ENCODE peak calls at places on chromosomes 7 and 10, in ten cellular contexts. S, J, N, M, B, Q, T, Y, O and K are unnamed samples.

GRCh38 chr10:75399461-75400162 is 2.0 kb downstream of the ZNF503 start:
- DNase-seq in S (peak), J (peak), N (peak), M (peak), B (peak), Q (peak), T (peak), Y (peak), O (peak), K (no peak)

GRCh38 chr10:31618541-31619291 is 299.7 kb downstream of the ZEB1 start:
- DNase-seq in S (no peak), J (peak), N (no peak), M (no peak), B (peak), Q (no peak), T (peak), Y (no peak), O (no peak), K (no peak)

GRCh38 chr10:107686095-107686494 is 521.6 kb upstream of the SORCS1 start:
- DNase-seq in S (no peak), J (no peak), N (peak), M (peak), B (peak), Q (no peak), T (no peak), Y (no peak), O (no peak), K (no peak)

GRCh38 chr7:96562966-96563365 is 146.7 kb downstream of the SEM1 start:
- DNase-seq in S (no peak), J (no peak), N (no peak), M (no peak), B (no peak), Q (no peak), T (no peak), Y (no peak), O (no peak), K (no peak)

GRCh38 chr10:75956624-75957023 is 525.2 kb downstream of the LRMDA start:
- DNase-seq in S (peak), J (peak), N (no peak), M (peak), B (no peak), Q (no peak), T (peak), Y (no peak), O (peak), K (no peak)

GRCh38 chr7:47763063-47763974 is 181.4 kb upstream of the TNS3 start:
- DNase-seq in S (peak), J (peak), N (no peak), M (no peak), B (peak), Q (peak), T (peak), Y (peak), O (peak), K (no peak)

GRCh38 chr7:116709336-116709735 is 37.3 kb downstream of the MET start:
- DNase-seq in S (no peak), J (no peak), N (no peak), M (no peak), B (no peak), Q (no peak), T (no peak), Y (no peak), O (no peak), K (no peak)

GRCh38 chr7:20435305-20435704 is 104.6 kb downstream of the ITGB8 start:
- DNase-seq in S (no peak), J (no peak), N (peak), M (no peak), B (peak), Q (no peak), T (no peak), Y (no peak), O (no peak), K (no peak)

GRCh38 chr7:99254390-99254789 is 18.2 kb upstream of the MYH16 start:
- DNase-seq in S (no peak), J (no peak), N (no peak), M (no peak), B (no peak), Q (no peak), T (no peak), Y (no peak), O (no peak), K (no peak)

GRCh38 chr10:75926763-75927162 is 495.3 kb downstream of the LRMDA start:
- DNase-seq in S (no peak), J (no peak), N (no peak), M (no peak), B (no peak), Q (no peak), T (peak), Y (no peak), O (no peak), K (no peak)

GRCh38 chr10:67837519-67838314 is at the start of gene DNAJC12:
- DNase-seq in S (peak), J (peak), N (no peak), M (peak), B (no peak), Q (peak), T (peak), Y (peak), O (peak), K (peak)

GRCh38 chr7:142854505-142855400 is at the start of gene EPHB6:
- DNase-seq in S (peak), J (peak), N (peak), M (peak), B (peak), Q (peak), T (peak), Y (peak), O (peak), K (no peak)
- TF ChIP-seq CTCF in S (no peak), J (no peak), N (no peak), M (no peak), B (no peak), Q (no peak), T (no peak), Y (no peak), O (no peak), K (no peak)

DNA sequence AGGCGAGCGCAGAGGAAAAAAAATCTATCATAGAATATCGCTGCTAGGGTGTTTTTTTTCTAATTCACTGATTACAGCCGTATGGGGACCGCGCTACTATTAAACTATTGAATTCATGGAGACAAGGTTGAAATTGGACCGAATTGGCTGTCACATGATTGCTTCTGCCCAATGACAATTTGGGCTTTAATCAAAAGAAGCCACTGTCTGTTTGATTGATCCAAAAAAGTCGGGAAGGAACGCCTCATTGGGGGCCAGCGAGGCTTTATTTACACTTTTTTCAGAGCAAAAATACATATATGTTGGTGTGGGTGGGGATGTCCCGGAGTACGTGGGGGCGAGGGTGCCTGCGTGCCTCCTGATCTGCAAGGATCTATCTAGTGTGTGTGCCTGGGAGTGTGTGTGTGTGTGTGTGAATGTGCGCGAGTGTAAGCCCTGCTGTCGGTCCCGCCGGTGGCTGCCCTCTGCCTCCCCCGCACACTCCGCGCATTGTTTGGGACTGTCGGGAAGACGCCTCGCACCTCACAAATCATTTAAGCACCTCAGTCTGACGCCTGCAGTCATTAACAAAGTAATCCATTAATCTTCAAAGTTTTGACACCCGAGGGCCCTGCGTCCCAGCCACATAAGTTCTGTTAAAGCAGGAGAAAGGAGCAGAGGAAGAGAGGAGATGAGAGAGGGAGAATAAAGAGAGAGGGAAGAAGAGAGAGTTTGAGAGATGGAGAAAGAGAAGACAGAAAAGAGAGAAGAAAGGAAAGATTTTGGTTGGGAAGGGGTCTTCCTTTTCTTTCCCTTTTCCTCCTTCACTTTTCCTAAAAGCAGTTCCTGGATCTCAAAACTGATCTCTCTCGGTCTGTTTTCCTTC is at the start of gene HOXA2:
- DNase-seq in S (no peak), J (no peak), N (no peak), M (no peak), B (no peak), Q (no peak), T (peak), Y (no peak), O (no peak), K (no peak)
- H3K4me3 ChIP-seq in S (no peak), J (no peak), N (no peak), M (no peak), B (peak), Q (no peak), T (peak), Y (no peak), O (no peak), K (no peak)

GRCh38 chr7:146768941-146769340 is 652.3 kb downstream of the CNTNAP2 start:
- DNase-seq in S (no peak), J (no peak), N (no peak), M (no peak), B (no peak), Q (no peak), T (no peak), Y (no peak), O (no peak), K (no peak)

DNA sequence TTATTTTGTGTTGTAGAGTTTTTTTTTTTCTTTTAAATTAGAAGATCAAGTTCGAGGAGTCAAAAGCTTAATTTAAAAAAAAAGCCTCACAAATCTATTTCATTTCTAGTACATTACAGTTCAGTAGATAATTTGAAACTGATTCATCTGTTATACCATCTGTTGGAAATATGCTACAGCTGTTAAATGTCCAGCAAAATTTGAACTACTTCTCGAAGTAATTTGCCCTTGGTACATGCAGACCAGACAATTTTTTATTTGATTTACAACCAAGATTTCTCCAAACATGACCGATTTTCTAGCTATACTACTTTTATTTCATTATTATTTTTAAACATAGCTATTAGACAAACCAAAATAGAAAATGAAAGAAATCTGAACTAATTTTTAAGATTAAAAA is 647.9 kb downstream of the CNTNAP2 start:
- DNase-seq in S (no peak), J (no peak), N (no peak), M (no peak), B (no peak), Q (no peak), T (no peak), Y (no peak), O (no peak), K (no peak)
- TF ChIP-seq CTCF in S (no peak), J (no peak), N (no peak), M (no peak), B (no peak), Q (no peak), T (no peak), Y (no peak), O (no peak), K (no peak)

DNA sequence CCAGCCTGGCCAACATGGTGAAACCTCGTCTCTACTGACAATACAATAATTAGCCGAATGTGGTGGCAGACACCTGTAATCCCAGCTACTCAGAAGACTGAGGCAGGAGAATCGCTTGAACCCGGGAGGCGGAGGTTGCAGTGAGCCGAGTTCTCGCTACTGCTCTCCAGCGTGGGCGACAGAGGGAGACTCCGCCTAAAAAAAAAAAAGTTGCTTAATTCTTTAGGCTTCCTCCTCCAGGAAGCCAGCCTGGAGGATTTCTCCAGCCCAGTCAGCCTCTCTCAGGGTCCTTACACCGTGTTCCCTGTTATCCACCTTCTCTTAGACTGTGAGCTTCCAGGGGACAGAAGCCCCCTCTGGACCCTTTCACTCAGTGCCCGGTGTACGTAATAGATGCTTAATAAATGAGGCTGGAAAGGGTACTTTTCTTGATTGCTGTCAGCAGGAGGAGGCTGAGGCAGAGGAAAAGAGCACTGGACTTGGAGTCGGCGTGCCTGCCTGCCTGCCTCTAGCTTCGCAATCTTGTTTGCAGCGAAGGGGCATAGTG is 16.4 kb upstream of the NODAL start:
- DNase-seq in S (no peak), J (no peak), N (no peak), M (no peak), B (no peak), Q (no peak), T (no peak), Y (no peak), O (no peak), K (no peak)
- H3K4me3 ChIP-seq in S (peak), J (no peak), N (no peak), M (no peak), B (peak), Q (no peak), T (no peak), Y (no peak), O (no peak), K (no peak)

GRCh38 chr10:90062786-90063185 is 361.4 kb downstream of the KIF20B start:
- DNase-seq in S (no peak), J (peak), N (no peak), M (no peak), B (no peak), Q (no peak), T (peak), Y (no peak), O (no peak), K (no peak)
- TF ChIP-seq CTCF in S (no peak), J (no peak), N (no peak), M (no peak), B (no peak), Q (no peak), T (no peak), Y (no peak), O (no peak), K (no peak)

GRCh38 chr7:2645274-2645868 is 13.6 kb downstream of the TTYH3 start:
- DNase-seq in S (no peak), J (peak), N (no peak), M (peak), B (no peak), Q (no peak), T (no peak), Y (peak), O (no peak), K (no peak)
- H3K4me3 ChIP-seq in S (no peak), J (no peak), N (no peak), M (no peak), B (no peak), Q (no peak), T (no peak), Y (no peak), O (no peak), K (no peak)

DNA sequence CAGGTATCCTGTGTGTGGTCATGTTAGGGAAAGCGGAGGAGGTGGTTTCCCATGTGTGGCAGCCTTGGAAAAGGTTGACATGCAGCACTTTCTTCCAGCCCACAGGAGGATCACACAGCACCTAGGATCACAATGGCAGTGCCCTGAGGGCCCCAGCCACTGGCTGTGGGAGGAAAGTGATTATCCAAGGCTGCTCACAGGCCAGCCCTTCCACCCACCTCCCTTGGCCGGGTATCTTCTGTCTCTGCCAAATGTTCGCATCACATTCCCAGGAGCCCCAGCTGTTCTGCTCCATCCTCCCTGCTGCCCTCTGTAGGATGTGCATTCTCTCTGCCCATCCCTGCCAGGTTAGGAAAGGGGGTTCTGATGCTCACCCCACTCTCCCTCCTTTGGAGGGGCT is 2.5 kb upstream of the MLXIPL start:
- DNase-seq in S (peak), J (no peak), N (no peak), M (no peak), B (no peak), Q (no peak), T (peak), Y (no peak), O (no peak), K (no peak)
- TF ChIP-seq CTCF in S (no peak), J (peak), N (no peak), M (no peak), B (no peak), Q (no peak), T (peak), Y (no peak), O (no peak), K (no peak)

GRCh38 chr10:71727429-71728217 is 8.0 kb upstream of the C10orf105 start:
- DNase-seq in S (peak), J (peak), N (peak), M (peak), B (peak), Q (peak), T (no peak), Y (peak), O (peak), K (no peak)
- H3K4me3 ChIP-seq in S (no peak), J (no peak), N (no peak), M (no peak), B (no peak), Q (no peak), T (no peak), Y (peak), O (no peak), K (no peak)

GRCh38 chr7:111092406-111093160 is 1.7 kb downstream of the LRRN3 start:
- DNase-seq in S (peak), J (no peak), N (no peak), M (no peak), B (no peak), Q (peak), T (no peak), Y (peak), O (no peak), K (no peak)

GRCh38 chr7:111088328-111088727 is 2.6 kb upstream of the LRRN3 start:
- DNase-seq in S (no peak), J (no peak), N (no peak), M (no peak), B (no peak), Q (no peak), T (no peak), Y (no peak), O (no peak), K (no peak)

GRCh38 chr7:111091623-111092370 is 870 bp downstream of the LRRN3 start:
- DNase-seq in S (no peak), J (no peak), N (no peak), M (no peak), B (no peak), Q (no peak), T (no peak), Y (no peak), O (no peak), K (no peak)

GRCh38 chr7:111090834-111091233 is at the start of gene LRRN3:
- DNase-seq in S (no peak), J (peak), N (no peak), M (no peak), B (no peak), Q (peak), T (peak), Y (no peak), O (no peak), K (no peak)

DNA sequence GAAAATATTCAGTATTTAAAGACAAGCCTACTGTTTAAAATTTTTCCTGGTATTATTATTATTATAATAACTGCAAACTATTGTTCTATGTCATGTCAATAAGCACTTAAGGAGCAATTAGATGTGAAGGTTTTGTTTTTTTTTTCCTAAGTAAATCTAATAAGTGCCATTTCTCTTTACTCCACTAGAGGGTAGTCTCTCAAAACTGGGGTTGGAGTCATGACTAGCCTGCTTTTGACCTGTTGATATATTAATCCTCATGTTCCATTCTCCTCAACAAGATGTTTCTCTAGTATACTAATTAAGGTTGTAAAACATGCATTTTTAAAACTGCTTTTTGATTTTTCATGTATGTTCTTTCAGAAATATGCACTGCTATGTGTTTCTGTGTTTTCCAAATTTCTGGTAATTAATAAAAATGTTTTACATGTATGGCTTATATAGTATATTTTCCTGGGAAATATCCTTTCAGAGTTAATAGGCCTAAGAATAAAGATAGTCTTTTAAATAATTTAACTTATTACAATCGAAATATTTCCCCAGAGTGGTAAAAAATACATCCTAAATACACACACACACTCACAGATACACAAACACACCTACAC is 1.0 kb upstream of the LRRN3 start:
- DNase-seq in S (peak), J (peak), N (no peak), M (no peak), B (no peak), Q (peak), T (peak), Y (peak), O (peak), K (peak)
- TF ChIP-seq CTCF in S (peak), J (peak), N (no peak), M (peak), B (peak), Q (peak), T (peak), Y (peak), O (peak), K (peak)